ENCODE peak calls at places on chromosomes 3 and 15, in nine cellular contexts. K is stimulated activated CD8-positive, alpha-beta memory T cell treated with anti-CD3 and anti-CD28 coated beads, Interleukin-12 subunit alpha, Interleukin-12 subunit beta, amount 100 ng/mL, for 1 hour; U is effector memory CD8-positive, alpha-beta T cell; Y is stimulated activated CD4-positive, alpha-beta T cell treated with anti-CD3 and anti-CD28 coated beads, Interleukin-4, amount 100 ng/mL, for 1 hour; D is activated naive CD8-positive, alpha-beta T cell treated with anti-CD3 and anti-CD28 coated beads, Interleukin-2, amount 50 U/mL, for 16 hours; C is Panc1; I is EH; N is tibial nerve; Q is NCI-H82. A is an unnamed sample.

GRCh38 chr3:24069045-24069444 is 124.0 kb downstream of the NR1D2 start:
- DNase-seq in K (no peak), U (no peak), Y (no peak), D (no peak), C (no peak), I (peak; percentile 10), N (no peak), Q (peak; percentile 51), A (no peak)

GRCh38 chr3:55491296-55491816 is 4.2 kb upstream of the WNT5A start:
- DNase-seq in K (no peak), U (no peak), Y (no peak), D (no peak), C (no peak), I (peak; percentile 98), N (no peak), Q (no peak), A (peak; percentile 26)

GRCh38 chr3:180590396-180590795 is 11.6 kb upstream of the TTC14 start:
- DNase-seq in K (no peak), U (no peak), Y (no peak), D (no peak), C (no peak), I (no peak), N (no peak), Q (no peak), A (no peak)

GRCh38 chr3:61009025-61009424 is 242.2 kb downstream of the FHIT start:
- DNase-seq in K (no peak), U (no peak), Y (no peak), D (no peak), C (no peak), I (no peak), N (peak; percentile 24), Q (no peak), A (no peak)

GRCh38 chr3:52229656-52230055 is 4.2 kb upstream of the TLR9 start:
- DNase-seq in K (no peak), U (no peak), Y (no peak), D (no peak), C (no peak), I (no peak), N (no peak), Q (no peak), A (no peak)

GRCh38 chr3:58298189-58298588 is 7.9 kb upstream of the RPP14 start:
- DNase-seq in K (no peak), U (no peak), Y (no peak), D (no peak), C (no peak), I (no peak), N (no peak), Q (no peak), A (no peak)

GRCh38 chr15:101256756-101257155 is 4.9 kb upstream of the CHSY1 start:
- DNase-seq in K (no peak), U (no peak), Y (no peak), D (no peak), C (no peak), I (no peak), N (no peak), Q (peak; percentile 12), A (no peak)

GRCh38 chr15:65979316-65979715 is 110.0 kb downstream of the RAB11A start:
- DNase-seq in K (no peak), U (no peak), Y (no peak), D (no peak), C (no peak), I (no peak), N (no peak), Q (peak; percentile 20), A (no peak)

GRCh38 chr3:132545471-132545870 is 51.6 kb upstream of the ACKR4 start:
- DNase-seq in K (no peak), U (no peak), Y (no peak), D (no peak), C (no peak), I (no peak), N (peak; percentile 40), Q (no peak), A (no peak)

GRCh38 chr15:25504307-25504706 is 65.5 kb upstream of the UBE3A start:
- DNase-seq in K (no peak), U (no peak), Y (no peak), D (no peak), C (no peak), I (peak; percentile 24), N (no peak), Q (no peak), A (no peak)

GRCh38 chr3:152400912-152401311 is 132.2 kb downstream of the MBNL1 start:
- DNase-seq in K (no peak), U (no peak), Y (no peak), D (no peak), C (no peak), I (peak; percentile 93), N (no peak), Q (no peak), A (no peak)

GRCh38 chr3:125129512-125129962 is 73.7 kb upstream of the HEG1 start:
- DNase-seq in K (no peak), U (no peak), Y (no peak), D (no peak), C (no peak), I (peak; percentile 99), N (peak; percentile 62), Q (peak; percentile 98), A (no peak)

GRCh38 chr3:90092994-90093393 is 985.6 kb downstream of the EPHA3 start:
- DNase-seq in K (no peak), U (no peak), Y (no peak), D (no peak), C (no peak), I (no peak), N (no peak), Q (peak; percentile 42), A (no peak)

GRCh38 chr15:35737521-35737920 is 191.6 kb upstream of the DPH6 start:
- DNase-seq in K (no peak), U (no peak), Y (no peak), D (no peak), C (no peak), I (peak; percentile 62), N (no peak), Q (no peak), A (no peak)

GRCh38 chr3:66633564-66633963 is 132.7 kb upstream of the LRIG1 start:
- DNase-seq in K (no peak), U (no peak), Y (no peak), D (no peak), C (no peak), I (no peak), N (no peak), Q (no peak), A (no peak)

GRCh38 chr15:66880380-66881155 is 178.5 kb downstream of the SMAD6 start:
- DNase-seq in K (no peak), U (no peak), Y (no peak), D (no peak), C (no peak), I (no peak), N (peak; percentile 6), Q (no peak), A (peak; percentile 2)

GRCh38 chr15:52563499-52564060 is 5.2 kb downstream of the ARPP19 start:
- DNase-seq in K (no peak), U (no peak), Y (no peak), D (no peak), C (no peak), I (no peak), N (no peak), Q (peak; percentile 91), A (no peak)

GRCh38 chr3:150091626-150092025 is 120.9 kb upstream of the PFN2 start:
- DNase-seq in K (no peak), U (no peak), Y (no peak), D (no peak), C (no peak), I (no peak), N (no peak), Q (no peak), A (no peak)

GRCh38 chr3:98376631-98377030 is 13.8 kb upstream of the OR5K3 start:
- DNase-seq in K (no peak), U (no peak), Y (no peak), D (no peak), C (no peak), I (no peak), N (no peak), Q (no peak), A (no peak)

GRCh38 chr3:190266265-190266914 is 55.9 kb downstream of the CLDN1 start:
- DNase-seq in K (no peak), U (no peak), Y (no peak), D (no peak), C (no peak), I (no peak), N (no peak), Q (no peak), A (no peak)

GRCh38 chr15:66997212-66997611 is 68.2 kb upstream of the SMAD3 start:
- DNase-seq in K (no peak), U (no peak), Y (no peak), D (no peak), C (no peak), I (peak; percentile 93), N (no peak), Q (no peak), A (no peak)

GRCh38 chr15:46088486-46089437 is 453.9 kb downstream of the SQOR start:
- DNase-seq in K (no peak), U (no peak), Y (no peak), D (no peak), C (no peak), I (peak; percentile 35), N (no peak), Q (no peak), A (no peak)

GRCh38 chr15:46897266-46897665 is 820.0 kb upstream of the SEMA6D start:
- DNase-seq in K (no peak), U (no peak), Y (no peak), D (no peak), C (no peak), I (no peak), N (no peak), Q (no peak), A (no peak)

GRCh38 chr3:134426660-134427181 is 52.5 kb upstream of the AMOTL2 start:
- DNase-seq in K (no peak), U (no peak), Y (no peak), D (no peak), C (no peak), I (peak; percentile 85), N (no peak), Q (no peak), A (no peak)

GRCh38 chr3:112984485-112984884 is 6.3 kb upstream of the GTPBP8 start:
- DNase-seq in K (peak; percentile 38), U (no peak), Y (no peak), D (no peak), C (no peak), I (no peak), N (peak; percentile 35), Q (no peak), A (no peak)

GRCh38 chr15:63940956-63941620 is 105.2 kb downstream of the DAPK2 start:
- DNase-seq in K (no peak), U (no peak), Y (no peak), D (no peak), C (no peak), I (no peak), N (no peak), Q (peak; percentile 77), A (no peak)

GRCh38 chr3:8421711-8422110 is 79.9 kb upstream of the LMCD1 start:
- DNase-seq in K (no peak), U (no peak), Y (no peak), D (no peak), C (no peak), I (no peak), N (no peak), Q (no peak), A (no peak)

GRCh38 chr15:67178569-67179210 is 75.8 kb downstream of the AAGAB start:
- DNase-seq in K (no peak), U (no peak), Y (no peak), D (no peak), C (peak; percentile 81), I (peak; percentile 99), N (no peak), Q (no peak), A (no peak)

GRCh38 chr15:45522931-45523331 is 376 bp upstream of the SLC30A4 start:
- DNase-seq in K (no peak), U (no peak), Y (no peak), D (no peak), C (peak; percentile 17), I (peak; percentile 50), N (peak; percentile 22), Q (peak; percentile 49), A (no peak)

GRCh38 chr3:16448691-16449090 is 64.8 kb downstream of the RFTN1 start:
- DNase-seq in K (no peak), U (no peak), Y (peak; percentile 30), D (no peak), C (no peak), I (peak; percentile 99), N (peak; percentile 48), Q (peak; percentile 32), A (peak; percentile 62)

GRCh38 chr3:135995766-135996165 is 30.2 kb downstream of the PPP2R3A start:
- DNase-seq in K (no peak), U (no peak), Y (no peak), D (no peak), C (no peak), I (peak; percentile 66), N (no peak), Q (no peak), A (no peak)